ENCODE peak calls at places on chromosomes 12 and 14, in ten cellular contexts. R is CD4-positive, alpha-beta T cell; L is B cell; S is T follicular helper cell; A is PC-9; K is Calu3; T is dermis blood vessel endothelial cell; Y is activated CD4-positive, alpha-beta T cell treated with anti-CD3 and anti-CD28 coated beads, Interleukin-2, amount 10 ng/mL, durations not matched to agents 7 days and 5 days; O is right cardiac atrium; C is H7. X is an unnamed sample.

GRCh38 chr12:3453266-3453862 is 37.6 kb upstream of the PRMT8 start:
- DNase-seq in R (no peak), L (no peak), S (no peak), A (no peak), K (no peak), T (no peak), Y (no peak), O (no peak), C (no peak), X (no peak)

GRCh38 chr12:50220357-50221061 is 53.3 kb upstream of the CERS5 start:
- DNase-seq in R (no peak), L (no peak), S (no peak), A (no peak), K (no peak), T (peak), Y (peak), O (no peak), C (no peak), X (peak)

GRCh38 chr14:69666112-69666511 is 54.7 kb downstream of the SUSD6 start:
- DNase-seq in R (no peak), L (no peak), S (no peak), A (peak), K (no peak), T (no peak), Y (no peak), O (no peak), C (no peak), X (no peak)

GRCh38 chr14:55301722-55302121 is 30.5 kb downstream of the FBXO34 start:
- DNase-seq in R (no peak), L (no peak), S (no peak), A (no peak), K (peak), T (peak), Y (no peak), O (no peak), C (no peak), X (peak)

GRCh38 chr12:11609045-11609444 is 40.4 kb upstream of the ETV6 start:
- DNase-seq in R (no peak), L (no peak), S (no peak), A (no peak), K (no peak), T (no peak), Y (no peak), O (no peak), C (no peak), X (no peak)

GRCh38 chr14:67056684-67057083 is 132.6 kb upstream of the GARIN2 start:
- DNase-seq in R (no peak), L (no peak), S (no peak), A (no peak), K (no peak), T (no peak), Y (no peak), O (no peak), C (no peak), X (no peak)

GRCh38 chr12:121413917-121414316 is 14.0 kb downstream of the RNF34 start:
- DNase-seq in R (no peak), L (no peak), S (no peak), A (no peak), K (no peak), T (no peak), Y (no peak), O (no peak), C (no peak), X (no peak)

GRCh38 chr14:94389731-94390371 is 1.4 kb upstream of the SERPINA1 start:
- DNase-seq in R (no peak), L (no peak), S (no peak), A (no peak), K (no peak), T (no peak), Y (no peak), O (no peak), C (peak), X (no peak)

GRCh38 chr12:44126811-44127210 is 290.9 kb downstream of the TMEM117 start:
- DNase-seq in R (no peak), L (no peak), S (no peak), A (no peak), K (no peak), T (no peak), Y (no peak), O (no peak), C (no peak), X (no peak)

GRCh38 chr12:46453428-46453827 is 80.9 kb upstream of the SLC38A2 start:
- DNase-seq in R (no peak), L (no peak), S (no peak), A (no peak), K (no peak), T (no peak), Y (no peak), O (no peak), C (no peak), X (no peak)

GRCh38 chr12:21223930-21224329 is 92.9 kb downstream of the SLCO1B1 start:
- DNase-seq in R (no peak), L (no peak), S (no peak), A (no peak), K (no peak), T (no peak), Y (no peak), O (no peak), C (no peak), X (no peak)

GRCh38 chr12:108647199-108647935 is 13.7 kb upstream of the SELPLG start:
- DNase-seq in R (no peak), L (no peak), S (no peak), A (no peak), K (no peak), T (no peak), Y (no peak), O (no peak), C (peak), X (no peak)

GRCh38 chr14:104297313-104297704 is 158.9 kb downstream of the KIF26A start:
- DNase-seq in R (no peak), L (no peak), S (no peak), A (no peak), K (no peak), T (no peak), Y (no peak), O (peak), C (no peak), X (no peak)

GRCh38 chr14:26765768-26766550 is 168.1 kb upstream of the NOVA1 start:
- DNase-seq in R (no peak), L (no peak), S (no peak), A (peak), K (no peak), T (no peak), Y (no peak), O (peak), C (no peak), X (no peak)

GRCh38 chr12:132597333-132598283 is 12.8 kb downstream of the LRCOL1 start:
- DNase-seq in R (no peak), L (peak), S (peak), A (no peak), K (no peak), T (peak), Y (peak), O (no peak), C (peak), X (no peak)

GRCh38 chr12:98352835-98353234 is 162.6 kb upstream of the TMPO start:
- DNase-seq in R (no peak), L (no peak), S (no peak), A (no peak), K (no peak), T (no peak), Y (no peak), O (no peak), C (no peak), X (no peak)

GRCh38 chr12:90333939-90334338 is 621.0 kb downstream of the CCER1 start:
- DNase-seq in R (no peak), L (no peak), S (no peak), A (no peak), K (no peak), T (peak), Y (no peak), O (no peak), C (no peak), X (no peak)

GRCh38 chr14:20706657-20707355 is 18.2 kb downstream of the ANG start:
- DNase-seq in R (no peak), L (no peak), S (no peak), A (peak), K (no peak), T (peak), Y (no peak), O (no peak), C (no peak), X (peak)

GRCh38 chr12:82758743-82759142 is 72.0 kb downstream of the TMTC2 start:
- DNase-seq in R (no peak), L (no peak), S (no peak), A (no peak), K (no peak), T (peak), Y (no peak), O (no peak), C (no peak), X (peak)

GRCh38 chr14:67583711-67584644 is 16.1 kb downstream of the PIGH start:
- DNase-seq in R (peak), L (peak), S (no peak), A (peak), K (peak), T (peak), Y (peak), O (no peak), C (peak), X (peak)

GRCh38 chr12:50249464-50250229 is 33.7 kb downstream of the LIMA1 start:
- DNase-seq in R (no peak), L (no peak), S (no peak), A (no peak), K (no peak), T (peak), Y (no peak), O (no peak), C (no peak), X (no peak)

GRCh38 chr12:53067074-53067992 is 11.9 kb downstream of the SPRYD3 start:
- DNase-seq in R (no peak), L (no peak), S (no peak), A (no peak), K (no peak), T (no peak), Y (no peak), O (no peak), C (peak), X (no peak)

GRCh38 chr12:58067610-58068387 is 126.4 kb downstream of the ATP23 start:
- DNase-seq in R (no peak), L (no peak), S (no peak), A (peak), K (peak), T (no peak), Y (no peak), O (no peak), C (no peak), X (no peak)

GRCh38 chr14:80387563-80387981 is 176.3 kb upstream of the DIO2 start:
- DNase-seq in R (no peak), L (no peak), S (no peak), A (no peak), K (no peak), T (no peak), Y (no peak), O (no peak), C (no peak), X (no peak)

GRCh38 chr12:131735153-131735456 is 24.2 kb downstream of the SFSWAP start:
- DNase-seq in R (no peak), L (no peak), S (no peak), A (no peak), K (no peak), T (no peak), Y (no peak), O (no peak), C (peak), X (no peak)

GRCh38 chr12:11863478-11863906 is 207.2 kb upstream of the BCL2L14 start:
- DNase-seq in R (no peak), L (no peak), S (no peak), A (no peak), K (no peak), T (peak), Y (no peak), O (peak), C (no peak), X (peak)

GRCh38 chr14:54487771-54488170 is 1.0 kb downstream of the GMFB start:
- DNase-seq in R (no peak), L (no peak), S (no peak), A (peak), K (no peak), T (peak), Y (no peak), O (no peak), C (peak), X (no peak)

GRCh38 chr14:24859559-24859958 is 190.4 kb downstream of the STXBP6 start:
- DNase-seq in R (no peak), L (no peak), S (no peak), A (no peak), K (no peak), T (no peak), Y (no peak), O (no peak), C (no peak), X (no peak)

GRCh38 chr14:98904677-98905076 is 367.3 kb downstream of the BCL11B start:
- DNase-seq in R (no peak), L (no peak), S (no peak), A (no peak), K (no peak), T (no peak), Y (no peak), O (no peak), C (no peak), X (no peak)

GRCh38 chr12:84594157-84594556 is 318.4 kb downstream of the SLC6A15 start:
- DNase-seq in R (no peak), L (no peak), S (no peak), A (no peak), K (no peak), T (no peak), Y (no peak), O (no peak), C (no peak), X (no peak)

X was measured in dermis microvascular lymphatic vessel endothelial cell.